ENCODE peak calls at places on chromosomes 12 and 14, in seven cellular contexts. A is neural crest cell; K is T-cell; I is Right ventricle myocardium superior; B is right cardiac atrium; W is kidney epithelial cell; E is activated naive CD4-positive, alpha-beta T cell treated with anti-CD3 and anti-CD28 coated beads, Interleukin-2, amount 50 U/mL, for 16 hours. U is an unnamed sample.

GRCh38 chr12:98296462-98297079 is 218.8 kb upstream of the TMPO start:
- DNase-seq in A (peak; percentile 5), K (no peak), I (no peak), B (no peak), W (no peak), E (no peak), U (no peak)

GRCh38 chr12:21456291-21456780 is 18.9 kb downstream of the PYROXD1 start:
- DNase-seq in A (no peak), K (no peak), I (no peak), B (no peak), W (no peak), E (peak; percentile 42), U (no peak)

GRCh38 chr12:12157424-12157823 is 86.7 kb downstream of the BCL2L14 start:
- DNase-seq in A (no peak), K (no peak), I (no peak), B (no peak), W (no peak), E (no peak), U (no peak)

GRCh38 chr12:106583578-106584103 is 837 bp downstream of the RFX4 start:
- DNase-seq in A (peak; percentile 45), K (no peak), I (no peak), B (peak; percentile 53), W (no peak), E (no peak), U (peak; percentile 55)

GRCh38 chr12:93100610-93101009 is 171.5 kb upstream of the EEA1 start:
- DNase-seq in A (no peak), K (no peak), I (no peak), B (no peak), W (no peak), E (no peak), U (no peak)

GRCh38 chr12:117363953-117364486 is 2.6 kb upstream of the NOS1 start:
- DNase-seq in A (no peak), K (no peak), I (no peak), B (no peak), W (no peak), E (no peak), U (no peak)

GRCh38 chr12:26276709-26277108 is 81.3 kb downstream of the SSPN start:
- DNase-seq in A (no peak), K (no peak), I (no peak), B (no peak), W (no peak), E (no peak), U (no peak)

GRCh38 chr12:69129014-69129413 is 110.4 kb upstream of the CPSF6 start:
- DNase-seq in A (no peak), K (no peak), I (no peak), B (no peak), W (no peak), E (no peak), U (no peak)

GRCh38 chr14:106694638-106695393 is 1168.4 kb downstream of the TMEM121 start:
- DNase-seq in A (no peak), K (peak; percentile 68), I (peak; percentile 42), B (peak; percentile 39), W (no peak), E (peak; percentile 78), U (peak; percentile 79)

GRCh38 chr14:104953097-104953496 is 25.1 kb downstream of the AHNAK2 start:
- DNase-seq in A (no peak), K (no peak), I (no peak), B (peak; percentile 11), W (no peak), E (no peak), U (no peak)

GRCh38 chr12:92538970-92539749 is 163.6 kb upstream of the PLEKHG7 start:
- DNase-seq in A (no peak), K (no peak), I (no peak), B (no peak), W (peak; percentile 79), E (no peak), U (no peak)

GRCh38 chr12:86719381-86719780 is 463.2 kb upstream of the MGAT4C start:
- DNase-seq in A (no peak), K (no peak), I (no peak), B (no peak), W (no peak), E (no peak), U (no peak)

GRCh38 chr14:90782892-90783291 is 33.3 kb downstream of the TTC7B start:
- DNase-seq in A (no peak), K (no peak), I (no peak), B (no peak), W (no peak), E (no peak), U (no peak)

GRCh38 chr14:77653473-77653872 is 37.0 kb upstream of the SPTLC2 start:
- DNase-seq in A (peak; percentile 8), K (no peak), I (no peak), B (no peak), W (no peak), E (no peak), U (no peak)

GRCh38 chr12:52164624-52165023 is 27.2 kb downstream of the KRT80 start:
- DNase-seq in A (no peak), K (no peak), I (no peak), B (no peak), W (no peak), E (no peak), U (no peak)

GRCh38 chr14:100608586-100609330 is 21.5 kb upstream of the BEGAIN start:
- DNase-seq in A (no peak), K (no peak), I (peak; percentile 21), B (no peak), W (no peak), E (no peak), U (no peak)

GRCh38 chr12:77645966-77646598 is 184.6 kb upstream of the NAV3 start:
- DNase-seq in A (no peak), K (no peak), I (no peak), B (no peak), W (no peak), E (no peak), U (no peak)

GRCh38 chr14:96153003-96153402 is 51.6 kb upstream of the BDKRB2 start:
- DNase-seq in A (no peak), K (no peak), I (no peak), B (no peak), W (no peak), E (no peak), U (no peak)

GRCh38 chr12:4909397-4909733 is 340 bp upstream of the KCNA1 start:
- DNase-seq in A (peak; percentile 9), K (no peak), I (no peak), B (peak; percentile 41), W (no peak), E (no peak), U (peak; percentile 18)

GRCh38 chr14:77339407-77339806 is 18.6 kb downstream of the GSTZ1 start:
- DNase-seq in A (no peak), K (no peak), I (no peak), B (no peak), W (no peak), E (no peak), U (no peak)

GRCh38 chr12:6241495-6241894 is 41.3 kb downstream of the CD9 start:
- DNase-seq in A (no peak), K (no peak), I (peak; percentile 80), B (peak; percentile 88), W (no peak), E (no peak), U (no peak)

GRCh38 chr12:24948816-24949722 is at the start of gene BCAT1:
- DNase-seq in A (peak; percentile 70), K (peak; percentile 11), I (peak; percentile 86), B (peak; percentile 90), W (no peak), E (peak; percentile 40), U (peak; percentile 63)

GRCh38 chr14:28055008-28055407 is 711.6 kb upstream of the FOXG1 start:
- DNase-seq in A (no peak), K (no peak), I (no peak), B (no peak), W (no peak), E (no peak), U (no peak)

GRCh38 chr12:120538281-120539156 is 4.4 kb downstream of the RNF10 start:
- DNase-seq in A (no peak), K (no peak), I (peak; percentile 77), B (peak; percentile 81), W (peak; percentile 29), E (no peak), U (no peak)

U was measured in NCI-H526.